ENCODE peak calls at places on chromosomes 4 and X, in ten cellular contexts. J is cardiac muscle cell, Q is astrocyte, M is IMR-90, R is AG04450, U is stomach, A is testis, O is endodermal cell, B is tibial nerve, N is SK-N-SH. Z is an unnamed sample.

GRCh38 chrX:133390647-133391046 is 24.6 kb downstream of the GPC4 start:
- DNase-seq in J (no peak), Q (no peak), M (no peak), R (no peak), U (peak), A (no peak), O (no peak), B (no peak), N (no peak), Z (no peak)

GRCh38 chr4:164819366-164819765 is 57.6 kb upstream of the APELA start:
- DNase-seq in J (no peak), Q (no peak), M (no peak), R (no peak), U (no peak), A (no peak), O (no peak), B (no peak), N (no peak), Z (no peak)

GRCh38 chr4:2484993-2485392 is 16.1 kb downstream of the RNF4 start:
- DNase-seq in J (no peak), Q (no peak), M (no peak), R (no peak), U (peak), A (peak), O (peak), B (peak), N (no peak), Z (no peak)

GRCh38 chrX:71667328-71668247 is at the start of gene LOC101059915:
- DNase-seq in J (no peak), Q (no peak), M (no peak), R (no peak), U (no peak), A (peak), O (no peak), B (no peak), N (no peak), Z (no peak)

GRCh38 chr4:101649790-101650450 is 140.6 kb upstream of the BANK1 start:
- DNase-seq in J (peak), Q (peak), M (no peak), R (no peak), U (no peak), A (no peak), O (no peak), B (no peak), N (no peak), Z (no peak)

GRCh38 chr4:7192252-7193039 is at the start of gene SORCS2:
- DNase-seq in J (peak), Q (no peak), M (peak), R (no peak), U (peak), A (peak), O (peak), B (peak), N (peak), Z (peak)

GRCh38 chr4:127708985-127709384 is 21.2 kb upstream of the SLC25A31 start:
- DNase-seq in J (no peak), Q (peak), M (peak), R (peak), U (peak), A (peak), O (no peak), B (no peak), N (no peak), Z (no peak)

GRCh38 chrX:53997751-53998150 is 46.5 kb downstream of the PHF8 start:
- DNase-seq in J (no peak), Q (no peak), M (no peak), R (no peak), U (no peak), A (no peak), O (no peak), B (no peak), N (no peak), Z (no peak)

GRCh38 chr4:132982151-132982550 is 166.9 kb upstream of the PCDH10 start:
- DNase-seq in J (no peak), Q (peak), M (no peak), R (no peak), U (no peak), A (no peak), O (no peak), B (no peak), N (no peak), Z (no peak)

GRCh38 chr4:139841464-139842195 is 176.0 kb downstream of the MGST2 start:
- DNase-seq in J (peak), Q (no peak), M (no peak), R (no peak), U (no peak), A (no peak), O (no peak), B (no peak), N (no peak), Z (no peak)

GRCh38 chr4:113636877-113637276 is 124.7 kb downstream of the CAMK2D start:
- DNase-seq in J (no peak), Q (peak), M (peak), R (peak), U (no peak), A (no peak), O (no peak), B (no peak), N (no peak), Z (no peak)

GRCh38 chr4:120664851-120665250 is 257.7 kb downstream of the PRDM5 start:
- DNase-seq in J (no peak), Q (no peak), M (no peak), R (no peak), U (no peak), A (no peak), O (no peak), B (no peak), N (no peak), Z (no peak)

GRCh38 chrX:65821721-65822496 is 154.5 kb downstream of the MSN start:
- DNase-seq in J (peak), Q (no peak), M (no peak), R (no peak), U (no peak), A (peak), O (no peak), B (no peak), N (no peak), Z (no peak)

GRCh38 chr4:142500966-142501365 is 345.1 kb downstream of the INPP4B start:
- DNase-seq in J (no peak), Q (no peak), M (no peak), R (no peak), U (no peak), A (no peak), O (no peak), B (no peak), N (no peak), Z (no peak)

GRCh38 chrX:150476183-150476699 is 92.2 kb upstream of the MTM1 start:
- DNase-seq in J (no peak), Q (peak), M (peak), R (peak), U (no peak), A (no peak), O (no peak), B (no peak), N (no peak), Z (no peak)

GRCh38 chrX:16797358-16797757 is 11.1 kb downstream of the TXLNG start:
- DNase-seq in J (no peak), Q (peak), M (peak), R (no peak), U (no peak), A (no peak), O (no peak), B (no peak), N (no peak), Z (no peak)

GRCh38 chrX:112760697-112761096 is 79.9 kb downstream of the AMOT start:
- DNase-seq in J (no peak), Q (peak), M (peak), R (no peak), U (no peak), A (no peak), O (no peak), B (no peak), N (no peak), Z (no peak)

GRCh38 chrX:23784487-23785301 is 1.7 kb downstream of the SAT1 start:
- DNase-seq in J (no peak), Q (peak), M (peak), R (no peak), U (no peak), A (no peak), O (no peak), B (no peak), N (no peak), Z (no peak)

GRCh38 chrX:39018526-39018925 is 217.3 kb downstream of the MID1IP1 start:
- DNase-seq in J (no peak), Q (no peak), M (no peak), R (no peak), U (no peak), A (no peak), O (no peak), B (no peak), N (no peak), Z (no peak)

GRCh38 chr4:67886281-67886680 is 2.5 kb upstream of the TMPRSS11D start:
- DNase-seq in J (no peak), Q (peak), M (peak), R (no peak), U (no peak), A (no peak), O (no peak), B (no peak), N (no peak), Z (no peak)

GRCh38 chr4:2248821-2249261 is 6.9 kb upstream of the HAUS3 start:
- DNase-seq in J (no peak), Q (no peak), M (no peak), R (no peak), U (no peak), A (peak), O (no peak), B (no peak), N (peak), Z (no peak)

GRCh38 chr4:28947374-28947773 is 1772.8 kb upstream of the PCDH7 start:
- DNase-seq in J (no peak), Q (no peak), M (no peak), R (no peak), U (no peak), A (no peak), O (no peak), B (no peak), N (no peak), Z (no peak)

GRCh38 chr4:55125087-55125721 is at the start of gene KDR:
- DNase-seq in J (peak), Q (peak), M (no peak), R (no peak), U (peak), A (peak), O (peak), B (no peak), N (peak), Z (peak)

GRCh38 chr4:53346920-53347852 is 18.7 kb downstream of the SCFD2 start:
- DNase-seq in J (no peak), Q (peak), M (peak), R (no peak), U (no peak), A (no peak), O (no peak), B (no peak), N (peak), Z (no peak)

GRCh38 chr4:118942465-118942864 is 53.8 kb downstream of the SYNPO2 start:
- DNase-seq in J (no peak), Q (no peak), M (peak), R (no peak), U (no peak), A (no peak), O (no peak), B (no peak), N (peak), Z (no peak)

GRCh38 chr4:87150498-87151261 is 69.7 kb downstream of the KLHL8 start:
- DNase-seq in J (peak), Q (peak), M (peak), R (peak), U (peak), A (peak), O (peak), B (peak), N (peak), Z (no peak)

GRCh38 chrX:153476628-153477027 is 6.3 kb upstream of the HAUS7 start:
- DNase-seq in J (no peak), Q (peak), M (peak), R (no peak), U (no peak), A (peak), O (no peak), B (no peak), N (peak), Z (no peak)

GRCh38 chrX:153477039-153477438 is 6.7 kb upstream of the HAUS7 start:
- DNase-seq in J (no peak), Q (peak), M (peak), R (no peak), U (no peak), A (no peak), O (no peak), B (no peak), N (peak), Z (no peak)

GRCh38 chrX:153477458-153477857 is 7.1 kb upstream of the HAUS7 start:
- DNase-seq in J (no peak), Q (no peak), M (no peak), R (no peak), U (no peak), A (no peak), O (no peak), B (no peak), N (peak), Z (no peak)

GRCh38 chrX:153478746-153479145 is 8.4 kb upstream of the HAUS7 start:
- DNase-seq in J (no peak), Q (no peak), M (no peak), R (no peak), U (no peak), A (no peak), O (no peak), B (no peak), N (no peak), Z (no peak)

GRCh38 chrX:153477901-153478300 is 7.5 kb upstream of the HAUS7 start:
- DNase-seq in J (no peak), Q (peak), M (no peak), R (no peak), U (no peak), A (no peak), O (no peak), B (no peak), N (no peak), Z (no peak)
- H3K27ac ChIP-seq in J (no peak), Q (peak), M (no peak), R (no peak), U (no peak), A (no peak), O (no peak), B (peak), N (peak), Z (peak)

GRCh38 chrX:19628006-19628575 is 112.8 kb upstream of the MAP3K15 start:
- DNase-seq in J (no peak), Q (peak), M (peak), R (no peak), U (no peak), A (no peak), O (no peak), B (no peak), N (no peak), Z (no peak)

GRCh38 chrX:19629541-19629940 is 114.2 kb upstream of the MAP3K15 start:
- DNase-seq in J (no peak), Q (no peak), M (no peak), R (no peak), U (no peak), A (no peak), O (no peak), B (no peak), N (peak), Z (no peak)

GRCh38 chrX:19627533-19627932 is 112.2 kb upstream of the MAP3K15 start:
- DNase-seq in J (no peak), Q (peak), M (peak), R (no peak), U (no peak), A (no peak), O (no peak), B (no peak), N (no peak), Z (no peak)

GRCh38 chrX:19630776-19631707 is 115.7 kb upstream of the MAP3K15 start:
- DNase-seq in J (no peak), Q (no peak), M (no peak), R (no peak), U (no peak), A (no peak), O (no peak), B (no peak), N (no peak), Z (no peak)

GRCh38 chrX:19630228-19630627 is 114.9 kb upstream of the MAP3K15 start:
- DNase-seq in J (no peak), Q (no peak), M (no peak), R (no peak), U (no peak), A (no peak), O (no peak), B (no peak), N (no peak), Z (no peak)
- H3K4me3 ChIP-seq in J (no peak), Q (no peak), M (no peak), R (no peak), U (no peak), A (no peak), O (no peak), B (no peak), N (no peak), Z (no peak)

GRCh38 chrX:34130501-34130900 is 1.6 kb downstream of the FAM47A start:
- DNase-seq in J (no peak), Q (no peak), M (no peak), R (no peak), U (no peak), A (no peak), O (no peak), B (no peak), N (no peak), Z (no peak)
- H3K27ac ChIP-seq in J (no peak), Q (no peak), M (no peak), R (no peak), U (no peak), A (no peak), O (no peak), B (no peak), N (no peak), Z (no peak)

GRCh38 chr4:147084861-147085260 is 139.2 kb upstream of the TTC29 start:
- DNase-seq in J (no peak), Q (no peak), M (no peak), R (no peak), U (no peak), A (no peak), O (no peak), B (no peak), N (no peak), Z (no peak)

GRCh38 chr4:147076728-147077127 is 131.1 kb upstream of the TTC29 start:
- DNase-seq in J (no peak), Q (no peak), M (no peak), R (no peak), U (no peak), A (no peak), O (no peak), B (no peak), N (no peak), Z (no peak)

GRCh38 chr4:147078362-147078761 is 132.7 kb upstream of the TTC29 start:
- DNase-seq in J (no peak), Q (no peak), M (no peak), R (no peak), U (no peak), A (no peak), O (no peak), B (no peak), N (no peak), Z (no peak)

GRCh38 chr4:147076179-147076578 is 130.5 kb upstream of the TTC29 start:
- DNase-seq in J (peak), Q (no peak), M (no peak), R (no peak), U (no peak), A (no peak), O (no peak), B (no peak), N (no peak), Z (no peak)

DNA sequence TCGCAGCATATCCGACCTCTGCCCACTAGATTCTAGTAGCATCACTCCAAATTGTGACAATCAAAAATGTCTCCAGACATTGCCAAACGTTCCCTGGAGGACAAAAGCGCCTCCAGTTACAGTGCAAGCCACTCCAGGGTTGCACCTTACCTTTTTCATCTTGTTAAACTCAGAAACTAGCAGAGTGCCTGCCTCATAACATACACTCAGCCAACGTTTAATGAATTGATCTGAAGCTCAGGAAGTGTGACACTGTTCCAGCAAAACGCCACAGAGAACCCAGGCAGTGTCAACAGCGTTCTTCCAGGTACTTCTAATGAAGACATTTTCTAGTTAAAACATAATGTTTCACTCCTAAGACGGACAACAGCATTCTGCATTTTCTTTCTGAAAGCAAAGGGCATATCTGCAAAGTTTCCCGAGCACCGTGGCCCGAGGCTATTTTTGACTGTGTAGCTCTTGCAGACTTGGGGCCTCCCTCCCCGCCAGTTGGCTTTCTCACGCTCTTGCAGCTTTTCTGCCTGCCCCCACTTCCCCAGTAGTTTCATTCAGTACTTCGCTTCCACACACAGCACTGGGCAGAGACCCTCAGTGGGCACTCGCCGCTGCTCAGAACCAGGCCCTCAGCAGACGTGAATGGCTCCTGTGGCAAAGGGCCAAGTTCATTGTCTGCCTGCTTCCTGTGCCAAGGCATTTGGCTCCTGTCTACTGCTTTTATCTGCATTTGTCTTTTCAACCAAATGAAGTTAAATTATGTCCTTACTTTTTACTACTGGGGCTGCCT is 133.4 kb upstream of the TTC29 start:
- DNase-seq in J (peak), Q (peak), M (no peak), R (no peak), U (no peak), A (peak), O (no peak), B (no peak), N (peak), Z (no peak)
- H3K4me3 ChIP-seq in J (no peak), Q (no peak), M (no peak), R (no peak), U (no peak), A (no peak), O (no peak), B (no peak), N (no peak), Z (peak)

GRCh38 chr4:91025240-91026173 is 898.3 kb downstream of the CCSER1 start:
- DNase-seq in J (no peak), Q (no peak), M (no peak), R (no peak), U (no peak), A (no peak), O (no peak), B (no peak), N (no peak), Z (no peak)
- H3K27ac ChIP-seq in J (no peak), Q (no peak), M (no peak), R (no peak), U (no peak), A (no peak), O (no peak), B (no peak), N (no peak), Z (no peak)

GRCh38 chr4:21763865-21764264 is 184.7 kb downstream of the KCNIP4 start:
- DNase-seq in J (no peak), Q (no peak), M (no peak), R (no peak), U (no peak), A (no peak), O (no peak), B (no peak), N (peak), Z (no peak)
- H3K4me3 ChIP-seq in J (no peak), Q (no peak), M (no peak), R (no peak), U (no peak), A (no peak), O (no peak), B (no peak), N (no peak), Z (no peak)

GRCh38 chr4:38189445-38189844 is 229.2 kb downstream of the PTTG2 start:
- DNase-seq in J (no peak), Q (peak), M (peak), R (peak), U (no peak), A (no peak), O (no peak), B (no peak), N (no peak), Z (no peak)

GRCh38 chr4:38188136-38188535 is 227.9 kb downstream of the PTTG2 start:
- DNase-seq in J (no peak), Q (no peak), M (no peak), R (no peak), U (no peak), A (no peak), O (no peak), B (no peak), N (no peak), Z (no peak)

GRCh38 chr4:38192516-38192915 is 232.3 kb downstream of the PTTG2 start:
- DNase-seq in J (no peak), Q (no peak), M (no peak), R (no peak), U (no peak), A (no peak), O (no peak), B (no peak), N (no peak), Z (no peak)

GRCh38 chr4:38188631-38189101 is 228.5 kb downstream of the PTTG2 start:
- DNase-seq in J (no peak), Q (no peak), M (no peak), R (no peak), U (peak), A (no peak), O (no peak), B (no peak), N (no peak), Z (no peak)

GRCh38 chr4:38190717-38191178 is 230.6 kb downstream of the PTTG2 start:
- DNase-seq in J (peak), Q (peak), M (peak), R (no peak), U (no peak), A (no peak), O (no peak), B (no peak), N (peak), Z (peak)
- H3K27ac ChIP-seq in J (peak), Q (peak), M (peak), R (peak), U (peak), A (no peak), O (peak), B (peak), N (peak), Z (peak)

DNA sequence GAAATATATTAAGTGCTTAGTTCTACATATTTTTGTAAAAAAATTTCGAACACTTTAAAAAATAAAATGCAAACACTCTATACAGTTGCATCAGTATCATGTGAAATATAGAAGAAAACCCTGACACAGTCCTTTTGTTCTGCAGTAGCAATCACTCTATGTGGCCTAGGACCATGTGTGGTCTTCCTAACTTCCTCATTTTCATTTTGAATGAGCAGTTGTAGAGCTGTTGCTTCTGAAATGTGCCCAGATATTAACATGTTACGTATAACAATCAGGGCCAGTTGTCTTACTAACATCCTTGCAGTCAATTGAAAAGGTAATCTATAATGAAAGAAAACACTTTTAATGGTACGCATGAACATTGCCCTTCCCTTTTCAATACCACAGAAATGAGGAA is 107.9 kb downstream of the ZNF827 start:
- DNase-seq in J (no peak), Q (no peak), M (no peak), R (no peak), U (no peak), A (no peak), O (no peak), B (no peak), N (no peak), Z (no peak)
- H3K4me3 ChIP-seq in J (no peak), Q (no peak), M (no peak), R (no peak), U (no peak), A (no peak), O (no peak), B (no peak), N (no peak), Z (no peak)

GRCh38 chr4:185243879-185244278 is 34.5 kb downstream of the SNX25 start:
- DNase-seq in J (no peak), Q (no peak), M (no peak), R (no peak), U (no peak), A (no peak), O (no peak), B (no peak), N (no peak), Z (no peak)
- H3K27ac ChIP-seq in J (no peak), Q (no peak), M (no peak), R (no peak), U (no peak), A (no peak), O (no peak), B (no peak), N (no peak), Z (no peak)

Z was measured in coronary artery.